ENCODE peak calls at places on chromosomes 6 and 20, in eight cellular contexts. B is adrenal gland, K is testis, Q is dorsolateral prefrontal cortex, A is HL-60, L is brain microvascular endothelial cell, C is colonic mucosa, Z is upper lobe of left lung. X is an unnamed sample.
A peak's percentile ranks its signal among the peaks of the same experiment; 100 is the strongest.

GRCh38 chr6:105321207-105321606 is 81.7 kb downstream of the PREP start:
- DNase-seq in B (no peak), K (no peak), Q (no peak), A (no peak), L (no peak), C (no peak), Z (peak; percentile 67), X (no peak)

GRCh38 chr6:90472716-90473115 is 114.2 kb downstream of the MAP3K7 start:
- DNase-seq in B (no peak), K (no peak), Q (no peak), A (no peak), L (no peak), C (no peak), Z (no peak), X (no peak)

GRCh38 chr6:51753635-51754034 is 333.8 kb downstream of the PKHD1 start:
- DNase-seq in B (no peak), K (peak; percentile 74), Q (no peak), A (no peak), L (no peak), C (peak; percentile 22), Z (peak; percentile 31), X (no peak)

GRCh38 chr20:20820104-20820503 is 107.7 kb upstream of the RALGAPA2 start:
- DNase-seq in B (no peak), K (peak; percentile 27), Q (no peak), A (peak; percentile 33), L (no peak), C (no peak), Z (peak; percentile 47), X (no peak)

GRCh38 chr20:43766395-43766794 is 39.6 kb upstream of the GTSF1L start:
- DNase-seq in B (no peak), K (no peak), Q (peak; percentile 74), A (no peak), L (no peak), C (no peak), Z (no peak), X (no peak)

GRCh38 chr20:90651-91050 is 3.2 kb downstream of the DEFB125 start:
- DNase-seq in B (no peak), K (no peak), Q (no peak), A (no peak), L (no peak), C (no peak), Z (no peak), X (no peak)

GRCh38 chr20:24969203-24970029 is 20.3 kb downstream of the CST7 start:
- DNase-seq in B (peak; percentile 41), K (no peak), Q (no peak), A (no peak), L (no peak), C (no peak), Z (no peak), X (no peak)

GRCh38 chr20:35619196-35620095 is 3.8 kb downstream of the SPAG4 start:
- DNase-seq in B (peak; percentile 88), K (peak; percentile 73), Q (peak; percentile 69), A (no peak), L (peak; percentile 72), C (peak; percentile 92), Z (peak; percentile 83), X (peak; percentile 80)

GRCh38 chr20:24670341-24670821 is 201.0 kb downstream of the SYNDIG1 start:
- DNase-seq in B (no peak), K (no peak), Q (peak; percentile 31), A (no peak), L (no peak), C (no peak), Z (no peak), X (no peak)

GRCh38 chr20:21214431-21214830 is 88.5 kb downstream of the KIZ start:
- DNase-seq in B (no peak), K (no peak), Q (no peak), A (no peak), L (no peak), C (no peak), Z (no peak), X (no peak)

GRCh38 chr6:148711833-148712653 is 34.8 kb upstream of the UST start:
- DNase-seq in B (no peak), K (no peak), Q (no peak), A (no peak), L (no peak), C (no peak), Z (no peak), X (no peak)

GRCh38 chr20:478949-479429 is 16.7 kb upstream of the TBC1D20 start:
- DNase-seq in B (no peak), K (peak; percentile 29), Q (no peak), A (peak; percentile 51), L (peak; percentile 63), C (peak; percentile 43), Z (no peak), X (no peak)

GRCh38 chr20:47118201-47118600 is 223.6 kb downstream of the EYA2 start:
- DNase-seq in B (no peak), K (no peak), Q (no peak), A (no peak), L (no peak), C (no peak), Z (no peak), X (no peak)

GRCh38 chr20:7193681-7194080 is 426.2 kb downstream of the BMP2 start:
- DNase-seq in B (no peak), K (no peak), Q (no peak), A (no peak), L (no peak), C (no peak), Z (no peak), X (no peak)

GRCh38 chr6:77173472-77174074 is 289.7 kb downstream of the HTR1B start:
- DNase-seq in B (no peak), K (peak; percentile 25), Q (no peak), A (no peak), L (no peak), C (no peak), Z (no peak), X (no peak)
- TF ChIP-seq CTCF in B (no peak), K (no peak), Q (no peak), A (no peak), L (peak; percentile 42), C (no peak), Z (no peak), X (no peak)

GRCh38 chr20:38297916-38298674 is 5.9 kb upstream of the BPI start:
- DNase-seq in B (no peak), K (no peak), Q (no peak), A (no peak), L (no peak), C (no peak), Z (no peak), X (no peak)
- H3K4me3 ChIP-seq in B (no peak overlapping the region), K (no peak overlapping the region), Q (no peak overlapping the region), A (no peak overlapping the region), L (no peak overlapping the region), C (no peak overlapping the region), Z (no peak overlapping the region), X (peak overlapping the region; percentile 39)

DNA sequence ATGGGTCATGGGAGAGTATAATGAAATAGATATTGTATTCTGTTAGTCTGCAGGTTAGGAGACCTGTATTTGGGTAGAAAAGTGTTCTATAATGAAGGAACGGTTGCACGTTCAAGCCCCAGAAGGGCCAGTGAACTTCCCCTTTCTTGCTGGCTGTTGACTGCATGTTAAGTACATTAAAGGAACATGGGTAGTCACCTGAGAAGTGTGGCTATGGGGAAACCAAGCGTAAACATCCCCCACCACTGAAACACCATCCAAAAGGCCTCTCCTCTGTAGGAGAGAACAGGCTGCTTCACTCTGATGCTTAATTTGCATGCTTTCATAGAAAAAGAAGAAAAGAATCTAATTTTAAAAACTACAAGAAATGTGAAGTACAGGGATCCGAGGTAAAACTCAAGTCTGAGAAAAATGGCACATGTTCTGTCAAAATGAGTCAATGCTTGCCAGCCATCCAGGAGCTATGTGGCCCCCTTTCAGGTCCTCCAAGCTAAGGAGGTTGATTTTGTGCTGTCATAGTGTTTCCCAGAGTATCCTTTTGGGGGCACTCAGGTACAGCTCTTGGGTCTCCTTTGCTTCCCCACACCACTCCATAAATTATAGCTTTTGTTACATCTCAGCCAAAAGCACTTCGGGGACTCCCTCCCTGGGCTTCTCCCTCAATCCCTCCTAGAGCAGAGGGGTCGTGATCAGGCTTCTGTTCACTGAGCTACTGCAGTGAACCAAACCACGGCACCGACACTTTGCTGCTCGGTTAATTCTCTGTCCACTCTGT is 283.7 kb upstream of the AGPAT4 start:
- DNase-seq in B (no peak), K (no peak), Q (no peak), A (no peak), L (no peak), C (no peak), Z (no peak), X (no peak)
- TF ChIP-seq CTCF in B (no peak), K (no peak), Q (no peak), A (no peak), L (no peak), C (no peak), Z (no peak), X (no peak)

DNA sequence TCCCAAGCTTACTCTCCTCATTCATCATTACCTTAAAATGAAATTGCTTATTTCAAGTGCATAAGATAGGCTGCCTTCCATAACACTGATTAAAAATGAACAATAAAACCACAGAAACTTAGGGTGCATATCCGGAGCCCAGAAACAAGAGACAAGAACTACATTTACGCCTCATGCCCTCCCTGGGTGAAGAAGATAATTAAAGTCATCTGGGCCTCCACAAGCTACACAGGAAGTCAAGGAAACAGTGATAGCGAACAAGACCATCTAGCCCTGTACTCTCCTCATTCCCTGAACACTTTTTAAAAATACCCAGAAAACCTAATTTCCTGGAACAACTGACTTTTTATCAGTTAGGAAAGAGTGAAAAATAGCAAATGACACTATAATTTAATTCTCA is 6.3 kb downstream of the SOD2 start:
- DNase-seq in B (no peak), K (no peak), Q (no peak), A (no peak), L (no peak), C (no peak), Z (no peak), X (no peak)
- H3K4me3 ChIP-seq in B (no peak overlapping the region), K (no peak overlapping the region), Q (no peak overlapping the region), A (no peak overlapping the region), L (no peak overlapping the region), C (no peak overlapping the region), Z (peak overlapping the region; percentile 84), X (peak overlapping the region; percentile 99)

GRCh38 chr6:107565165-107565723 is 75.3 kb downstream of the SOBP start:
- DNase-seq in B (no peak), K (no peak), Q (no peak), A (no peak), L (no peak), C (no peak), Z (no peak), X (no peak)
- TF ChIP-seq CTCF in B (no peak), K (no peak), Q (no peak), A (no peak), L (no peak), C (no peak), Z (no peak), X (no peak)

GRCh38 chr20:1964659-1965405 is 29.0 kb downstream of the PDYN start:
- DNase-seq in B (peak; percentile 48), K (no peak), Q (no peak), A (no peak), L (no peak), C (no peak), Z (no peak), X (no peak)
- H3K4me3 ChIP-seq in B (no peak overlapping the region), K (no peak overlapping the region), Q (peak overlapping the region; percentile 34), A (no peak overlapping the region), L (no peak overlapping the region), C (no peak overlapping the region), Z (peak overlapping the region; percentile 17), X (peak overlapping the region; percentile 39)

DNA sequence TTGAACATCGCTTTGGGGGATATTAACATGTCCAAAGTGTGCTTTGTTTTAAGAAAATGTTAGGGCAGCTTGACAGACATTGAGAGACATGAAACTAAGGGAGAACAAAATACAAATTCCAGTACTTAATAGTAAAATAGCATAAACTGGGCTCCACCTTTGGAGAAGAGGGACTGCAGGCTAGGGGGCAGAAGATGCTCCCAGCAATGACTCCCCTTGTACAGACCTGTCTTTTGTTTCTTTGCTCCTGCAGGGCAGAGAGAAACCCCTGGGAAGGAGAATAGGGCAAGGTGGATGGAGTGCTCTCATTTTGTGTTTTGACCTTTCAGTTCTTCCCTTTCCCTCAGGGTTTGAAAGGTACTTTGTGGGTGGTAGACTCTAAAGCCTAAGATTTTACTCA is 115.6 kb upstream of the PLCB4 start:
- DNase-seq in B (no peak), K (no peak), Q (no peak), A (no peak), L (no peak), C (no peak), Z (no peak), X (no peak)
- TF ChIP-seq CTCF in B (no peak), K (no peak), Q (no peak), A (no peak), L (peak; percentile 33), C (no peak), Z (no peak), X (no peak)

X was measured in psoas muscle.